ENCODE peak calls at places on chromosome 13, in four cellular contexts. O, B, J and Y are unnamed samples.

GRCh38 chr13:23996456-23996855 is 99.2 kb upstream of the C1QTNF9B start:
- DNase-seq in J (no peak), O (no peak), B (no peak), Y (no peak)

GRCh38 chr13:104171132-104171531 is 1104.9 kb upstream of the SLC10A2 start:
- DNase-seq in J (no peak), B (no peak), O (no peak), Y (no peak)

GRCh38 chr13:35260316-35260715 is 216.2 kb downstream of the MAB21L1 start:
- DNase-seq in O (no peak), J (no peak), B (no peak), Y (no peak)

GRCh38 chr13:48542581-48543341 is 9.9 kb upstream of the RCBTB2 start:
- DNase-seq in J (no peak), B (no peak), O (no peak), Y (no peak)

GRCh38 chr13:27446986-27447583 is 3.3 kb downstream of the MTIF3 start:
- DNase-seq in B (no peak), O (no peak), J (no peak), Y (no peak)

GRCh38 chr13:106063591-106064308 is 471.7 kb downstream of the EFNB2 start:
- DNase-seq in B (no peak), J (no peak), O (no peak), Y (no peak)

GRCh38 chr13:74346960-74347359 is 212.8 kb upstream of the KLF12 start:
- DNase-seq in J (no peak), O (no peak), B (no peak), Y (no peak)

GRCh38 chr13:26719356-26719945 is 41.1 kb downstream of the GPR12 start:
- DNase-seq in B (no peak), J (no peak), O (no peak), Y (peak)

GRCh38 chr13:45269204-45269603 is 68.4 kb upstream of the KCTD4 start:
- DNase-seq in J (no peak), O (no peak), B (no peak), Y (no peak)

GRCh38 chr13:72145383-72145782 is 278.4 kb upstream of the DACH1 start:
- DNase-seq in O (no peak), B (no peak), J (no peak), Y (no peak)

GRCh38 chr13:22726721-22727120 is 454.1 kb upstream of the SGCG start:
- DNase-seq in B (no peak), J (no peak), O (no peak), Y (no peak)

GRCh38 chr13:71718931-71719330 is 148.1 kb downstream of the DACH1 start:
- DNase-seq in B (no peak), O (no peak), J (no peak), Y (no peak)

GRCh38 chr13:31922724-31923123 is 108.8 kb upstream of the FRY start:
- DNase-seq in O (no peak), B (no peak), J (no peak), Y (no peak)

GRCh38 chr13:113597386-113598080 is 13.0 kb downstream of the TFDP1 start:
- DNase-seq in O (no peak), B (peak), J (no peak), Y (peak)

GRCh38 chr13:75541287-75541686 is 3.6 kb upstream of the COMMD6 start:
- DNase-seq in O (no peak), J (no peak), B (no peak), Y (no peak)

GRCh38 chr13:112558696-112559418 is 29.1 kb downstream of the TUBGCP3 start:
- DNase-seq in O (no peak), J (no peak), B (no peak), Y (no peak)

GRCh38 chr13:50129923-50130685 is 114.9 kb downstream of the KCNRG start:
- DNase-seq in B (no peak), O (no peak), J (no peak), Y (no peak)

GRCh38 chr13:74570046-74570445 is 435.8 kb upstream of the KLF12 start:
- DNase-seq in B (no peak), O (no peak), J (no peak), Y (no peak)

GRCh38 chr13:28545583-28546333 is 50.8 kb upstream of the FLT1 start:
- DNase-seq in J (no peak), B (no peak), O (no peak), Y (no peak)

GRCh38 chr13:49499889-49500660 is 4.3 kb downstream of the PHF11 start:
- DNase-seq in J (peak), O (no peak), B (no peak), Y (no peak)

GRCh38 chr13:113448885-113449692 is 4.2 kb downstream of the ADPRHL1 start:
- DNase-seq in B (no peak), O (peak), J (no peak), Y (peak)

GRCh38 chr13:110319774-110320509 is 12.9 kb downstream of the COL4A2 start:
- DNase-seq in J (no peak), O (no peak), B (no peak), Y (no peak)

GRCh38 chr13:37225414-37226047 is 120.1 kb upstream of the CSNK1A1L start:
- DNase-seq in O (no peak), J (peak), B (no peak), Y (no peak)

GRCh38 chr13:111209613-111210012 is 94.5 kb downstream of the ARHGEF7 start:
- DNase-seq in O (no peak), B (no peak), J (no peak), Y (no peak)

GRCh38 chr13:32881074-32881791 is 135.0 kb upstream of the KL start:
- DNase-seq in B (no peak), J (no peak), O (no peak), Y (no peak)

GRCh38 chr13:49776871-49777270 is 15.6 kb downstream of the KPNA3 start:
- DNase-seq in O (no peak), B (no peak), J (peak), Y (no peak)

GRCh38 chr13:59024434-59024833 is 1139.3 kb downstream of the DIAPH3 start:
- DNase-seq in B (no peak), J (no peak), O (no peak), Y (no peak)

GRCh38 chr13:77002590-77003190 is 10.8 kb downstream of the CLN5 start:
- DNase-seq in B (no peak), J (peak), O (no peak), Y (peak)

GRCh38 chr13:79995334-79995733 is 345.6 kb downstream of the SPRY2 start:
- DNase-seq in J (peak), B (no peak), O (no peak), Y (no peak)

GRCh38 chr13:102940143-102940542 is 94.3 kb downstream of the ERCC5 start:
- DNase-seq in O (no peak), B (no peak), J (no peak), Y (no peak)

GRCh38 chr13:73913043-73913740 is 221.0 kb downstream of the KLF12 start:
- DNase-seq in J (no peak), B (no peak), O (no peak), Y (no peak)

GRCh38 chr13:98910501-98910951 is 67.3 kb downstream of the DOCK9 start:
- DNase-seq in J (peak), O (no peak), B (no peak), Y (no peak)

GRCh38 chr13:110129076-110129475 is 177.9 kb downstream of the COL4A1 start:
- DNase-seq in B (no peak), O (no peak), J (no peak), Y (no peak)

GRCh38 chr13:27770809-27771208 is 21.5 kb upstream of the GSX1 start:
- DNase-seq in J (no peak), O (no peak), B (no peak), Y (peak)

GRCh38 chr13:35592457-35592856 is 116.0 kb upstream of the MAB21L1 start:
- DNase-seq in O (no peak), B (no peak), J (no peak), Y (no peak)

GRCh38 chr13:40502236-40502635 is 164.2 kb downstream of the FOXO1 start:
- DNase-seq in B (no peak), J (no peak), O (no peak), Y (no peak)

GRCh38 chr13:101272886-101273285 is 143.4 kb downstream of the NALCN start:
- DNase-seq in B (no peak), J (no peak), O (no peak), Y (no peak)